ENCODE peak calls at places on chromosomes 7 and 10, in eight cellular contexts. F is mesendoderm, O is progenitor cell of endocrine pancreas, L is PC-9, R is left ventricle myocardium superior, E is ELF-1, J is NB4, U is NCI-H1436. K is an unnamed sample.

GRCh38 chr10:16606421-16606820 is 84.7 kb upstream of the C1QL3 start:
- DNase-seq in O (no peak), E (no peak), F (no peak), J (peak; percentile 3), U (no peak), L (no peak), R (no peak), K (no peak)

GRCh38 chr7:74441801-74442200 is 11.9 kb upstream of the GTF2IRD1 start:
- DNase-seq in F (no peak), R (no peak), J (no peak), O (no peak), U (no peak), L (no peak), E (no peak), K (no peak)

GRCh38 chr7:98251251-98251843 is 685 bp downstream of the TECPR1 start:
- DNase-seq in F (no peak), U (peak; percentile 18), O (no peak), J (peak; percentile 30), E (no peak), R (peak; percentile 67), L (peak; percentile 83), K (peak; percentile 13)

GRCh38 chr7:53604201-53604600 is 568.8 kb downstream of the POM121L12 start:
- DNase-seq in U (no peak), O (no peak), E (peak; percentile 15), J (no peak), L (no peak), F (peak; percentile 30), R (no peak), K (no peak)

GRCh38 chr10:31426425-31426824 is 107.4 kb downstream of the ZEB1 start:
- DNase-seq in U (no peak), F (peak; percentile 1), E (no peak), O (no peak), J (no peak), R (no peak), L (no peak), K (no peak)

GRCh38 chr10:110416776-110417732 is 80.7 kb upstream of the DUSP5 start:
- DNase-seq in F (no peak), E (no peak), U (no peak), L (peak; percentile 53), J (no peak), R (no peak), O (no peak), K (no peak)

GRCh38 chr7:73312831-73313520 is 4.3 kb upstream of the NSUN5 start:
- DNase-seq in U (no peak), J (no peak), E (no peak), R (no peak), O (no peak), L (no peak), F (no peak), K (no peak)

GRCh38 chr10:112765717-112766235 is 184.3 kb upstream of the TCF7L2 start:
- DNase-seq in J (no peak), R (no peak), L (no peak), O (no peak), F (peak; percentile 31), U (no peak), E (peak; percentile 52), K (no peak)

GRCh38 chr10:7649673-7650330 is 17.0 kb downstream of the ITIH5 start:
- DNase-seq in R (no peak), U (no peak), L (no peak), O (no peak), F (no peak), J (peak; percentile 44), E (no peak), K (no peak)

GRCh38 chr10:78944658-78945333 is 124.0 kb upstream of the ZMIZ1 start:
- DNase-seq in O (no peak), R (peak; percentile 50), L (peak; percentile 59), J (peak; percentile 55), F (peak; percentile 50), U (no peak), E (peak; percentile 41), K (no peak)

GRCh38 chr10:42888504-42889095 is 106.0 kb downstream of the BMS1 start:
- DNase-seq in L (peak; percentile 25), F (no peak), U (no peak), J (no peak), O (no peak), R (no peak), E (no peak), K (no peak)

GRCh38 chr7:155953781-155954549 is 141.7 kb upstream of the SHH start:
- DNase-seq in O (peak; percentile 45), U (no peak), F (peak; percentile 18), R (no peak), E (peak; percentile 14), J (no peak), L (no peak), K (no peak)

GRCh38 chr7:159030490-159031134 is 114.1 kb downstream of the VIPR2 start:
- DNase-seq in F (peak; percentile 75), U (peak; percentile 58), O (peak; percentile 65), R (peak; percentile 77), L (no peak), J (peak; percentile 77), E (peak; percentile 82), K (no peak)

GRCh38 chr7:99392659-99393362 is 15.6 kb downstream of the PDAP1 start:
- DNase-seq in J (no peak), E (peak; percentile 93), R (peak; percentile 89), L (no peak), U (peak; percentile 75), O (peak; percentile 65), F (peak; percentile 94), K (peak; percentile 72)

GRCh38 chr10:10917031-10917430 is 100.6 kb upstream of the CELF2 start:
- DNase-seq in O (no peak), F (no peak), J (no peak), R (no peak), U (no peak), E (no peak), L (no peak), K (no peak)